ENCODE peak calls at places on chromosomes 5 and 9, in nine cellular contexts. One of them, this sample, is unnamed.

GRCh38 chr5:32331217-32331926 is 18.6 kb upstream of the MTMR12 start:
- DNase-seq in NCI-H748 treated with DMSO at 0.1 percent for 48 hours: no peak
- DNase-seq in SK-N-DZ: no peak
- DNase-seq in AG04450: no peak
- DNase-seq in T follicular helper cell: no peak
- DNase-seq in stimulated activated CD8-positive, alpha-beta memory T cell treated with anti-CD3 and anti-CD28 coated beads, Interleukin-12 subunit alpha, Interleukin-12 subunit beta, amount 100 ng/mL, for 4 hours: no peak
- DNase-seq in PC-3: peak; percentile 24
- DNase-seq in fibroblast of the conjunctiva: no peak
- DNase-seq in H54: no peak
- DNase-seq in this sample: no peak

GRCh38 chr9:114345493-114346065 is 15.9 kb downstream of the ORM2 start:
- DNase-seq in stimulated activated CD8-positive, alpha-beta memory T cell treated with anti-CD3 and anti-CD28 coated beads, Interleukin-12 subunit alpha, Interleukin-12 subunit beta, amount 100 ng/mL, for 4 hours: no peak
- DNase-seq in fibroblast of the conjunctiva: no peak
- DNase-seq in T follicular helper cell: no peak
- DNase-seq in H54: no peak
- DNase-seq in SK-N-DZ: no peak
- DNase-seq in AG04450: no peak
- DNase-seq in PC-3: no peak
- DNase-seq in NCI-H748 treated with DMSO at 0.1 percent for 48 hours: no peak
- DNase-seq in this sample: no peak

GRCh38 chr9:38024036-38024681 is 44.9 kb downstream of the SHB start:
- DNase-seq in fibroblast of the conjunctiva: peak; percentile 66
- DNase-seq in H54: no peak
- DNase-seq in AG04450: peak; percentile 76
- DNase-seq in NCI-H748 treated with DMSO at 0.1 percent for 48 hours: peak; percentile 4
- DNase-seq in stimulated activated CD8-positive, alpha-beta memory T cell treated with anti-CD3 and anti-CD28 coated beads, Interleukin-12 subunit alpha, Interleukin-12 subunit beta, amount 100 ng/mL, for 4 hours: no peak
- DNase-seq in T follicular helper cell: no peak
- DNase-seq in SK-N-DZ: peak; percentile 64
- DNase-seq in PC-3: no peak
- DNase-seq in this sample: no peak

GRCh38 chr9:17064558-17064957 is 70.3 kb upstream of the CNTLN start:
- DNase-seq in T follicular helper cell: no peak
- DNase-seq in SK-N-DZ: peak; percentile 97
- DNase-seq in NCI-H748 treated with DMSO at 0.1 percent for 48 hours: no peak
- DNase-seq in fibroblast of the conjunctiva: no peak
- DNase-seq in H54: no peak
- DNase-seq in stimulated activated CD8-positive, alpha-beta memory T cell treated with anti-CD3 and anti-CD28 coated beads, Interleukin-12 subunit alpha, Interleukin-12 subunit beta, amount 100 ng/mL, for 4 hours: no peak
- DNase-seq in PC-3: peak; percentile 7
- DNase-seq in AG04450: no peak
- DNase-seq in this sample: no peak

GRCh38 chr9:104934686-104935413 is 6.9 kb upstream of the ABCA1 start:
- DNase-seq in SK-N-DZ: no peak
- DNase-seq in NCI-H748 treated with DMSO at 0.1 percent for 48 hours: no peak
- DNase-seq in T follicular helper cell: no peak
- DNase-seq in stimulated activated CD8-positive, alpha-beta memory T cell treated with anti-CD3 and anti-CD28 coated beads, Interleukin-12 subunit alpha, Interleukin-12 subunit beta, amount 100 ng/mL, for 4 hours: no peak
- DNase-seq in AG04450: no peak
- DNase-seq in H54: no peak
- DNase-seq in fibroblast of the conjunctiva: no peak
- DNase-seq in PC-3: no peak
- DNase-seq in this sample: no peak

GRCh38 chr9:135138078-135138855 is 50.8 kb downstream of the OLFM1 start:
- DNase-seq in T follicular helper cell: no peak
- DNase-seq in AG04450: no peak
- DNase-seq in NCI-H748 treated with DMSO at 0.1 percent for 48 hours: no peak
- DNase-seq in fibroblast of the conjunctiva: no peak
- DNase-seq in SK-N-DZ: no peak
- DNase-seq in PC-3: no peak
- DNase-seq in stimulated activated CD8-positive, alpha-beta memory T cell treated with anti-CD3 and anti-CD28 coated beads, Interleukin-12 subunit alpha, Interleukin-12 subunit beta, amount 100 ng/mL, for 4 hours: no peak
- DNase-seq in H54: no peak
- DNase-seq in this sample: no peak

GRCh38 chr5:135211083-135211790 is 177.2 kb upstream of the PITX1 start:
- DNase-seq in stimulated activated CD8-positive, alpha-beta memory T cell treated with anti-CD3 and anti-CD28 coated beads, Interleukin-12 subunit alpha, Interleukin-12 subunit beta, amount 100 ng/mL, for 4 hours: no peak
- DNase-seq in SK-N-DZ: no peak
- DNase-seq in PC-3: no peak
- DNase-seq in H54: no peak
- DNase-seq in AG04450: no peak
- DNase-seq in fibroblast of the conjunctiva: no peak
- DNase-seq in T follicular helper cell: no peak
- DNase-seq in NCI-H748 treated with DMSO at 0.1 percent for 48 hours: no peak
- DNase-seq in this sample: no peak

GRCh38 chr5:141875795-141876627 is 2.2 kb downstream of the PCDH1 start:
- DNase-seq in AG04450: no peak
- DNase-seq in NCI-H748 treated with DMSO at 0.1 percent for 48 hours: no peak
- DNase-seq in PC-3: peak; percentile 51
- DNase-seq in H54: no peak
- DNase-seq in SK-N-DZ: no peak
- DNase-seq in fibroblast of the conjunctiva: no peak
- DNase-seq in stimulated activated CD8-positive, alpha-beta memory T cell treated with anti-CD3 and anti-CD28 coated beads, Interleukin-12 subunit alpha, Interleukin-12 subunit beta, amount 100 ng/mL, for 4 hours: no peak
- DNase-seq in T follicular helper cell: no peak
- DNase-seq in this sample: no peak

GRCh38 chr5:123098767-123099513 is 9.9 kb downstream of the PRDM6 start:
- DNase-seq in AG04450: no peak
- DNase-seq in T follicular helper cell: no peak
- DNase-seq in H54: no peak
- DNase-seq in stimulated activated CD8-positive, alpha-beta memory T cell treated with anti-CD3 and anti-CD28 coated beads, Interleukin-12 subunit alpha, Interleukin-12 subunit beta, amount 100 ng/mL, for 4 hours: no peak
- DNase-seq in PC-3: no peak
- DNase-seq in fibroblast of the conjunctiva: no peak
- DNase-seq in NCI-H748 treated with DMSO at 0.1 percent for 48 hours: peak; percentile 20
- DNase-seq in SK-N-DZ: no peak
- DNase-seq in this sample: no peak

GRCh38 chr5:1793301-1793740 is 6.3 kb downstream of the MRPL36 start:
- DNase-seq in H54: no peak
- DNase-seq in NCI-H748 treated with DMSO at 0.1 percent for 48 hours: no peak
- DNase-seq in T follicular helper cell: no peak
- DNase-seq in PC-3: no peak
- DNase-seq in AG04450: no peak
- DNase-seq in stimulated activated CD8-positive, alpha-beta memory T cell treated with anti-CD3 and anti-CD28 coated beads, Interleukin-12 subunit alpha, Interleukin-12 subunit beta, amount 100 ng/mL, for 4 hours: no peak
- DNase-seq in SK-N-DZ: no peak
- DNase-seq in fibroblast of the conjunctiva: no peak
- DNase-seq in this sample: no peak

GRCh38 chr5:112279082-112279481 is 140.0 kb downstream of the EPB41L4A start:
- DNase-seq in fibroblast of the conjunctiva: no peak
- DNase-seq in PC-3: no peak
- DNase-seq in H54: no peak
- DNase-seq in T follicular helper cell: no peak
- DNase-seq in SK-N-DZ: no peak
- DNase-seq in stimulated activated CD8-positive, alpha-beta memory T cell treated with anti-CD3 and anti-CD28 coated beads, Interleukin-12 subunit alpha, Interleukin-12 subunit beta, amount 100 ng/mL, for 4 hours: no peak
- DNase-seq in NCI-H748 treated with DMSO at 0.1 percent for 48 hours: no peak
- DNase-seq in AG04450: no peak
- DNase-seq in this sample: no peak

GRCh38 chr5:157561105-157561504 is 14.5 kb downstream of the ADAM19 start:
- DNase-seq in T follicular helper cell: no peak
- DNase-seq in stimulated activated CD8-positive, alpha-beta memory T cell treated with anti-CD3 and anti-CD28 coated beads, Interleukin-12 subunit alpha, Interleukin-12 subunit beta, amount 100 ng/mL, for 4 hours: no peak
- DNase-seq in NCI-H748 treated with DMSO at 0.1 percent for 48 hours: no peak
- DNase-seq in fibroblast of the conjunctiva: no peak
- DNase-seq in PC-3: no peak
- DNase-seq in H54: no peak
- DNase-seq in SK-N-DZ: no peak
- DNase-seq in AG04450: no peak
- DNase-seq in this sample: no peak

GRCh38 chr5:148858106-148858505 is 31.7 kb downstream of the ADRB2 start:
- DNase-seq in PC-3: no peak
- DNase-seq in T follicular helper cell: no peak
- DNase-seq in AG04450: no peak
- DNase-seq in stimulated activated CD8-positive, alpha-beta memory T cell treated with anti-CD3 and anti-CD28 coated beads, Interleukin-12 subunit alpha, Interleukin-12 subunit beta, amount 100 ng/mL, for 4 hours: no peak
- DNase-seq in fibroblast of the conjunctiva: no peak
- DNase-seq in NCI-H748 treated with DMSO at 0.1 percent for 48 hours: no peak
- DNase-seq in SK-N-DZ: no peak
- DNase-seq in H54: no peak
- DNase-seq in this sample: no peak

GRCh38 chr9:71819115-71819739 is 50.9 kb upstream of the CEMIP2 start:
- DNase-seq in stimulated activated CD8-positive, alpha-beta memory T cell treated with anti-CD3 and anti-CD28 coated beads, Interleukin-12 subunit alpha, Interleukin-12 subunit beta, amount 100 ng/mL, for 4 hours: no peak
- DNase-seq in SK-N-DZ: peak; percentile 16
- DNase-seq in fibroblast of the conjunctiva: peak; percentile 14
- DNase-seq in T follicular helper cell: peak; percentile 33
- DNase-seq in NCI-H748 treated with DMSO at 0.1 percent for 48 hours: no peak
- DNase-seq in AG04450: no peak
- DNase-seq in H54: no peak
- DNase-seq in PC-3: peak; percentile 51
- DNase-seq in this sample: peak; percentile 34

GRCh38 chr5:150244209-150244608 is 45.4 kb downstream of the CAMK2A start:
- DNase-seq in H54: no peak
- DNase-seq in PC-3: no peak
- DNase-seq in stimulated activated CD8-positive, alpha-beta memory T cell treated with anti-CD3 and anti-CD28 coated beads, Interleukin-12 subunit alpha, Interleukin-12 subunit beta, amount 100 ng/mL, for 4 hours: no peak
- DNase-seq in fibroblast of the conjunctiva: no peak
- DNase-seq in AG04450: no peak
- DNase-seq in SK-N-DZ: no peak
- DNase-seq in NCI-H748 treated with DMSO at 0.1 percent for 48 hours: no peak
- DNase-seq in T follicular helper cell: no peak
- DNase-seq in this sample: no peak

GRCh38 chr9:27784999-27785713 is 211.9 kb upstream of the C9orf72 start:
- DNase-seq in AG04450: no peak
- DNase-seq in H54: no peak
- DNase-seq in PC-3: no peak
- DNase-seq in stimulated activated CD8-positive, alpha-beta memory T cell treated with anti-CD3 and anti-CD28 coated beads, Interleukin-12 subunit alpha, Interleukin-12 subunit beta, amount 100 ng/mL, for 4 hours: no peak
- DNase-seq in NCI-H748 treated with DMSO at 0.1 percent for 48 hours: no peak
- DNase-seq in fibroblast of the conjunctiva: no peak
- DNase-seq in T follicular helper cell: no peak
- DNase-seq in SK-N-DZ: no peak
- DNase-seq in this sample: no peak

GRCh38 chr5:122906768-122907167 is 61.4 kb downstream of the SNX24 start:
- DNase-seq in PC-3: no peak
- DNase-seq in T follicular helper cell: no peak
- DNase-seq in AG04450: no peak
- DNase-seq in NCI-H748 treated with DMSO at 0.1 percent for 48 hours: no peak
- DNase-seq in SK-N-DZ: no peak
- DNase-seq in H54: peak; percentile 27
- DNase-seq in stimulated activated CD8-positive, alpha-beta memory T cell treated with anti-CD3 and anti-CD28 coated beads, Interleukin-12 subunit alpha, Interleukin-12 subunit beta, amount 100 ng/mL, for 4 hours: no peak
- DNase-seq in fibroblast of the conjunctiva: no peak
- DNase-seq in this sample: no peak

GRCh38 chr5:98816574-98817222 is 43.2 kb downstream of the RGMB start:
- DNase-seq in NCI-H748 treated with DMSO at 0.1 percent for 48 hours: no peak
- DNase-seq in T follicular helper cell: no peak
- DNase-seq in SK-N-DZ: no peak
- DNase-seq in PC-3: no peak
- DNase-seq in H54: no peak
- DNase-seq in fibroblast of the conjunctiva: no peak
- DNase-seq in stimulated activated CD8-positive, alpha-beta memory T cell treated with anti-CD3 and anti-CD28 coated beads, Interleukin-12 subunit alpha, Interleukin-12 subunit beta, amount 100 ng/mL, for 4 hours: no peak
- DNase-seq in AG04450: no peak
- DNase-seq in this sample: no peak

GRCh38 chr5:79962580-79963222 is 28.4 kb downstream of the MTX3 start:
- DNase-seq in SK-N-DZ: peak; percentile 32
- DNase-seq in NCI-H748 treated with DMSO at 0.1 percent for 48 hours: no peak
- DNase-seq in fibroblast of the conjunctiva: no peak
- DNase-seq in T follicular helper cell: no peak
- DNase-seq in H54: peak; percentile 50
- DNase-seq in stimulated activated CD8-positive, alpha-beta memory T cell treated with anti-CD3 and anti-CD28 coated beads, Interleukin-12 subunit alpha, Interleukin-12 subunit beta, amount 100 ng/mL, for 4 hours: no peak
- DNase-seq in PC-3: peak; percentile 53
- DNase-seq in AG04450: no peak
- DNase-seq in this sample: peak; percentile 57

This sample was measured in RKO.